ENCODE peak calls at places on chromosome 2, in four cellular contexts. F is tibial artery, A is AG08395, Q is HCEC 1CT. J is an unnamed sample.

GRCh38 chr2:227783404-227784138 is 30.1 kb upstream of the CCL20 start:
- DNase-seq in A (no peak), Q (no peak), F (no peak), J (no peak)

GRCh38 chr2:169276045-169276444 is 86.3 kb downstream of the LRP2 start:
- DNase-seq in A (no peak), F (no peak), Q (no peak), J (no peak)

GRCh38 chr2:31580321-31581117 is at the start of gene SRD5A2:
- DNase-seq in Q (no peak), A (no peak), F (no peak), J (no peak)

GRCh38 chr2:160279813-160280465 is 79.9 kb upstream of the ITGB6 start:
- DNase-seq in F (no peak), A (no peak), Q (peak; percentile 72), J (no peak)

GRCh38 chr2:40292291-40292690 is 159.6 kb downstream of the SLC8A1 start:
- DNase-seq in Q (no peak), A (no peak), F (no peak), J (no peak)

GRCh38 chr2:182883451-182883850 is 17.0 kb upstream of the FRZB start:
- DNase-seq in A (no peak), F (no peak), Q (peak; percentile 70), J (no peak)

GRCh38 chr2:145316496-145316895 is 796.6 kb upstream of the ZEB2 start:
- DNase-seq in F (no peak), Q (no peak), A (no peak), J (no peak)

GRCh38 chr2:240224676-240225075 is 84.2 kb upstream of the OTOS start:
- DNase-seq in A (peak; percentile 74), F (no peak), Q (no peak), J (no peak)

GRCh38 chr2:238158807-238159539 is at the start of gene ERFE:
- DNase-seq in A (peak; percentile 75), F (no peak), Q (peak; percentile 22), J (peak; percentile 54)

GRCh38 chr2:107776333-107776732 is 50.4 kb upstream of the RGPD4 start:
- DNase-seq in Q (no peak), F (no peak), A (no peak), J (no peak)

J was measured in MG63.